ENCODE peak calls at places on chromosomes 2 and 18, in six cellular contexts. B is foreskin keratinocyte; O is lung; D is fibroblast of lung; M is CD4-positive, alpha-beta T cell; F is spleen. E is an unnamed sample.

GRCh38 chr2:55875434-55876135 is 48.0 kb downstream of the EFEMP1 start:
- DNase-seq in B (no peak), O (no peak), D (no peak), M (no peak), F (no peak), E (no peak)

GRCh38 chr2:10393648-10393982 is 54.5 kb downstream of the ODC1 start:
- DNase-seq in B (peak), O (no peak), D (no peak), M (no peak), F (no peak), E (no peak)

GRCh38 chr18:59383831-59384230 is 24.8 kb upstream of the LMAN1 start:
- DNase-seq in B (no peak), O (no peak), D (no peak), M (no peak), F (no peak), E (no peak)

GRCh38 chr18:80127635-80128034 is 18.6 kb downstream of the ADNP2 start:
- DNase-seq in B (no peak), O (no peak), D (no peak), M (no peak), F (no peak), E (no peak)

GRCh38 chr2:19796036-19796703 is 105.6 kb downstream of the TTC32 start:
- DNase-seq in B (peak), O (no peak), D (peak), M (no peak), F (no peak), E (no peak)

GRCh38 chr2:10005461-10005860 is 37.9 kb upstream of the KLF11 start:
- DNase-seq in B (no peak), O (no peak), D (no peak), M (no peak), F (peak), E (peak)

GRCh38 chr18:76281565-76281964 is 213.5 kb downstream of the ZNF516 start:
- DNase-seq in B (no peak), O (no peak), D (no peak), M (no peak), F (no peak), E (no peak)

GRCh38 chr2:150327546-150328495 is 159.6 kb downstream of the RND3 start:
- DNase-seq in B (no peak), O (no peak), D (no peak), M (no peak), F (no peak), E (no peak)

GRCh38 chr18:7830468-7830867 is 263.4 kb downstream of the PTPRM start:
- DNase-seq in B (no peak), O (no peak), D (no peak), M (no peak), F (no peak), E (no peak)

GRCh38 chr2:196330645-196331044 is 159.3 kb upstream of the STK17B start:
- DNase-seq in B (no peak), O (no peak), D (no peak), M (no peak), F (no peak), E (no peak)

GRCh38 chr2:3242747-3243369 is 134.8 kb downstream of the EIPR1 start:
- DNase-seq in B (no peak), O (no peak), D (peak), M (peak), F (no peak), E (peak)

GRCh38 chr2:47964277-47964676 is 58.0 kb upstream of the FBXO11 start:
- DNase-seq in B (no peak), O (no peak), D (no peak), M (no peak), F (no peak), E (no peak)

GRCh38 chr2:180656455-180656847 is 324.0 kb upstream of the UBE2E3 start:
- DNase-seq in B (peak), O (no peak), D (no peak), M (no peak), F (no peak), E (no peak)

GRCh38 chr2:88167740-88168139 is 2.4 kb upstream of the THNSL2 start:
- DNase-seq in B (no peak), O (no peak), D (no peak), M (no peak), F (no peak), E (no peak)

GRCh38 chr2:11753452-11753885 is 7.0 kb downstream of the LPIN1 start:
- DNase-seq in B (no peak), O (peak), D (no peak), M (no peak), F (peak), E (peak)

GRCh38 chr2:119264781-119265692 is 41.4 kb downstream of the STEAP3 start:
- DNase-seq in B (no peak), O (no peak), D (peak), M (no peak), F (no peak), E (peak)

GRCh38 chr2:230408244-230408842 is 7.7 kb upstream of the SP100 start:
- DNase-seq in B (peak), O (no peak), D (peak), M (no peak), F (no peak), E (no peak)

GRCh38 chr18:41593276-41593675 is 361.8 kb upstream of the PIK3C3 start:
- DNase-seq in B (no peak), O (no peak), D (no peak), M (no peak), F (no peak), E (no peak)

GRCh38 chr2:152167070-152167469 is 8.5 kb downstream of the STAM2 start:
- DNase-seq in B (no peak), O (no peak), D (no peak), M (no peak), F (no peak), E (no peak)

GRCh38 chr2:221911316-221911715 is 339.2 kb upstream of the EPHA4 start:
- DNase-seq in B (no peak), O (no peak), D (no peak), M (no peak), F (no peak), E (no peak)

GRCh38 chr2:205868773-205869333 is 186.6 kb downstream of the NRP2 start:
- DNase-seq in B (peak), O (no peak), D (peak), M (no peak), F (no peak), E (no peak)

GRCh38 chr2:209348453-209348852 is 75.4 kb upstream of the MAP2 start:
- DNase-seq in B (no peak), O (no peak), D (no peak), M (no peak), F (no peak), E (no peak)

GRCh38 chr18:11849845-11850747 is 1.1 kb upstream of the CHMP1B start:
- DNase-seq in B (peak), O (peak), D (peak), M (peak), F (peak), E (no peak)

GRCh38 chr2:96977631-96978195 is 8.7 kb downstream of the FAM178B start:
- DNase-seq in B (peak), O (no peak), D (peak), M (no peak), F (no peak), E (no peak)

GRCh38 chr2:227826019-227826521 is 12.4 kb downstream of the CCL20 start:
- DNase-seq in B (peak), O (no peak), D (no peak), M (no peak), F (no peak), E (no peak)

GRCh38 chr2:107502463-107503079 is 324.1 kb upstream of the RGPD4 start:
- DNase-seq in B (no peak), O (no peak), D (no peak), M (no peak), F (no peak), E (no peak)

GRCh38 chr18:75489493-75490190 is 62.1 kb upstream of the SMIM21 start:
- DNase-seq in B (peak), O (no peak), D (peak), M (no peak), F (no peak), E (no peak)

GRCh38 chr2:30127016-30127893 is 19.6 kb upstream of the YPEL5 start:
- DNase-seq in B (no peak), O (no peak), D (peak), M (no peak), F (no peak), E (no peak)

DNA sequence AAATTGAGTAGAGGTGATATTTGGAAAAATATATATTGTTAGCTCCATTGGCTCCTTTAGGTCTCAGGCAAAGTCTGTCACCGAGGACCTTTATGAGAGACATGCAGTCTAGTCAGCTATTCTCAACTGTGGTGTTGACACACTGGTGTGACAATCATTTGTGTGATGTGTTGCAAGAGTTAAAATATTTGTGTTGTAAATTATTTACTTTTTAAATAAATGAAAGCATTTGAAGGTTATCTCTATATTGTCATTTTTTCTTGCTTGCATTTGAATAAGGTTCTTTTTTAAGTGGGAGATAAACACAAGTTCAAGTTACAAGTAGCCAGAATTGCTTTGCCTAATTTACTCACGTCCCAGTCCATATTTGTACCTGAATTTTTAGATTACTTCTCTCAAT is 4.3 kb downstream of the REL start:
- DNase-seq in B (no peak), O (no peak), D (no peak), M (no peak), F (no peak), E (no peak)
- H3K27ac ChIP-seq in B (peak), O (no peak), D (no peak), M (no peak), F (peak), E (no peak)

GRCh38 chr2:65282492-65283053 is 54.9 kb downstream of the ACTR2 start:
- DNase-seq in B (no peak), O (no peak), D (no peak), M (no peak), F (no peak), E (no peak)
- H3K27ac ChIP-seq in B (no peak), O (no peak), D (no peak), M (no peak), F (no peak), E (peak)

DNA sequence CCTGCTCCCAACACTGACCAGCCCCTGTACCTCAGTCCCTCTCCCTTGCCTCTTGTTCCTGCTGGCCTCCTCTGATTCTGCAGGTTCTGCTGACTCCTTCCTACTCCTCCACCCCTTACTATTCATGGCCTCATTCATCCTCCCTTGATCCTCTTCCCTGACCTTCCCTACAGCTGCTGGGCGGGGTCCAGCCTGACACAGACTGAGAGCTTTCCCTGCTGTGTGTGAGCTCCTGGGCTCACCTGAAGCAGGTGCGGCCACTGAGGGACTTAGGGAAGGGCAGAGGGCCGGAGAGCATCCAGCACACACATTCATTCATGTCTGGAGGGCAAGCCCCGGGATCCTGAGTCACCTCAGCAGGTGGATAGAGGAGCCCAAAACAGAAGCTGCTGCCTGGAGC is 185.6 kb downstream of the CTIF start:
- DNase-seq in B (no peak), O (no peak), D (no peak), M (no peak), F (no peak), E (no peak)
- H3K27ac ChIP-seq in B (no peak), O (no peak), D (no peak), M (no peak), F (no peak), E (no peak)

DNA sequence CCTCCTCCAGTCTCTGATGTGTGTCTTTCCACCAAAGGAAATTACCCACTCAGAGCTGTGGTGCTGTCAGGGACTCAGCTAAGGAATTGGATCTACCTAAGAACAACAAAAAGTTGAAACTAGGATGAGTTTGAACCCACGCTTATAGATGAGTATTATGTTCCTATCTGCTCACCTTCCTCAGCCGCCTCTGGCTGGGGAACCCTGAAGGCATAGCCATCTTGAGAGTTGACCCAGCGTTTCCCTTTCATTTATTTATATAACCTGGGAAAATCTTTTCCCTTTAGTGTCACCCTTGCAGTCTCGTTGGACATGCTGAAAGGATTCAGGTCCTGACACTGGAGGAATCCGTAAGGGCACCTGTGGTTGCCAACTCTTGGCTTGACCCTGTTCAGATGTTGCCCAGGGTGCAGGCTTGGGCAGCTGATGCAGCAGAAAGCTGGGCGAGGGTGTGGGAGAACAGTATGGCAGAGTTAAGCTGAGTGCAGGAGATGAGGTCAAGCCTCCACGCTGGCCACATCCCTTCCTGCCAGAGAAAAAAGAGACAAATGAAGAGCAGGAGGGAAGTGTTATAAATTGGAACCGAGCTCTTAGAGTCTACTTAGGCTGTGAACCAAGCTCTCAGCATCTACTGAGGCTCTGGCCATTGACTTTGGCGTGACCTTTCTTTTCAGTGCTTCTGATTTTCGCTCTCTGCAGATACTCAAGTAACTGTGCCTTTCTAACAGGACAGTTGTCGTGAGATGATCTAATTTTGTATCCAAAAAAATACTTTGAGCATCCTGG is 1.9 kb downstream of the CDH20 start:
- DNase-seq in B (no peak), O (no peak), D (no peak), M (no peak), F (no peak), E (no peak)
- H3K27ac ChIP-seq in B (no peak), O (no peak), D (no peak), M (no peak), F (no peak), E (no peak)

GRCh38 chr2:238267884-238268680 is 20.3 kb downstream of the PER2 start:
- DNase-seq in B (no peak), O (no peak), D (no peak), M (no peak), F (no peak), E (no peak)
- H3K27ac ChIP-seq in B (peak), O (no peak), D (no peak), M (no peak), F (no peak), E (no peak)

DNA sequence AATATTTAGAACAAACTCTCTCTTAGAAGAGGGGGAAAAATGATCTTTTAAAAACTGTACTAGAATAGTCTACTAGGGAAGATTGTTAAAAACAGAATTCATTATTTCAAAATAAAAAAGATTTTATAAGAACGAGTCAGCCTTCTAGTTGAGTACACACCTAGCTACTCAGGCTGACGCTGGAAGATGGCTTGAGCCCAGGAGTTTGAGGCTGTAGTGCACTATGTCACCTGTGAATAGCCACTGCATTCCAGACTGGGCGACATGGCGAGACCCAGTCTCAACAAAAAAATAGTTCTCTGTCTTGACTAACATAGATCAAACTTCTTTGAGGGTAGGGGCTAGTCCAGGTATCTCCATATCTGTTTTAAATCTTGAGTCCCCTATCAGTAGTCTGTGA is 33.9 kb downstream of the ERLEC1 start:
- DNase-seq in B (no peak), O (no peak), D (no peak), M (no peak), F (no peak), E (no peak)
- H3K27ac ChIP-seq in B (no peak), O (no peak), D (no peak), M (no peak), F (no peak), E (no peak)

E was measured in Peyer's patch.